ENCODE peak calls at places on chromosome 2, in six cellular contexts. S is IMR-90, A is mesenchymal stem cell, E is neuronal stem cell, X is trophoblast cell, N is H1. R is an unnamed sample.

GRCh38 chr2:226981731-226982373 is 146.0 kb downstream of the RHBDD1 start:
- DNase-seq in S (no peak), A (no peak), E (no peak), N (no peak), X (no peak), R (no peak)

GRCh38 chr2:239756392-239757153 is 268.6 kb downstream of the NDUFA10 start:
- DNase-seq in X (peak), N (no peak), S (peak), A (peak), E (no peak), R (no peak)

GRCh38 chr2:30422437-30422805 is 24.6 kb upstream of the LCLAT1 start:
- DNase-seq in X (no peak), A (peak), E (no peak), S (peak), N (no peak), R (no peak)

GRCh38 chr2:241776336-241777166 is at the start of gene GAL3ST2:
- DNase-seq in N (peak), S (no peak), E (no peak), A (no peak), X (no peak), R (no peak)

GRCh38 chr2:226057914-226058313 is 658.4 kb downstream of the NYAP2 start:
- DNase-seq in N (no peak), E (no peak), A (no peak), X (no peak), S (no peak), R (no peak)

GRCh38 chr2:42186378-42186777 is 17.2 kb downstream of the EML4 start:
- DNase-seq in A (no peak), X (peak), N (no peak), E (no peak), S (no peak), R (no peak)

GRCh38 chr2:123808243-123808642 is 216.8 kb upstream of the CNTNAP5 start:
- DNase-seq in X (no peak), N (peak), E (no peak), S (no peak), A (no peak), R (peak)

GRCh38 chr2:205484717-205485116 is 197.6 kb upstream of the NRP2 start:
- DNase-seq in S (no peak), A (no peak), E (no peak), X (no peak), N (no peak), R (no peak)

GRCh38 chr2:181628590-181629585 is 28.0 kb downstream of the CERKL start:
- DNase-seq in N (no peak), A (no peak), S (no peak), X (no peak), E (no peak), R (no peak)

GRCh38 chr2:149877913-149878312 is 290.3 kb upstream of the MMADHC start:
- DNase-seq in E (no peak), A (no peak), S (peak), N (no peak), X (no peak), R (no peak)

GRCh38 chr2:124911560-124911959 is 886.5 kb downstream of the CNTNAP5 start:
- DNase-seq in E (no peak), A (peak), X (no peak), S (peak), N (no peak), R (no peak)

GRCh38 chr2:126817172-126817571 is 81.5 kb upstream of the TEX51 start:
- DNase-seq in S (no peak), A (no peak), E (no peak), X (no peak), N (no peak), R (no peak)

GRCh38 chr2:55901322-55901721 is 22.3 kb downstream of the EFEMP1 start:
- DNase-seq in A (peak), E (no peak), X (peak), N (no peak), S (peak), R (no peak)

GRCh38 chr2:176129825-176130152 is 284 bp downstream of the HOXD8 start:
- DNase-seq in E (no peak), S (no peak), N (peak), X (no peak), A (no peak), R (peak)

GRCh38 chr2:120779781-120780283 is 44.2 kb downstream of the GLI2 start:
- DNase-seq in N (no peak), S (peak), A (peak), E (no peak), X (peak), R (no peak)

GRCh38 chr2:241701155-241701404 is 759 bp upstream of the ING5 start:
- DNase-seq in E (no peak), A (peak), X (peak), S (peak), N (no peak), R (peak)

GRCh38 chr2:186349508-186349907 is 136.6 kb upstream of the ZC3H15 start:
- DNase-seq in N (no peak), S (peak), X (no peak), E (no peak), A (peak), R (no peak)

GRCh38 chr2:239443666-239444567 is 43.1 kb upstream of the HDAC4 start:
- DNase-seq in X (peak), A (no peak), N (no peak), S (peak), E (no peak), R (no peak)

GRCh38 chr2:168699834-168700417 is 102.5 kb upstream of the NOSTRIN start:
- DNase-seq in A (peak), S (peak), X (no peak), E (no peak), N (no peak), R (no peak)

GRCh38 chr2:23828986-23829385 is 97.9 kb downstream of the ATAD2B start:
- DNase-seq in X (peak), A (no peak), S (peak), N (no peak), E (no peak), R (no peak)

GRCh38 chr2:174693344-174693743 is 70.9 kb downstream of the CHRNA1 start:
- DNase-seq in N (no peak), X (peak), E (no peak), S (no peak), A (no peak), R (peak)

GRCh38 chr2:135985826-135986393 is 484 bp upstream of the DARS1 start:
- DNase-seq in X (no peak), A (no peak), E (no peak), N (no peak), S (no peak), R (no peak)

GRCh38 chr2:45285791-45286390 is 276.6 kb upstream of the SIX2 start:
- DNase-seq in N (no peak), E (no peak), S (peak), X (peak), A (no peak), R (no peak)

GRCh38 chr2:46358713-46359112 is 61.5 kb downstream of the EPAS1 start:
- DNase-seq in A (no peak), S (no peak), X (no peak), N (no peak), E (no peak), R (no peak)

GRCh38 chr2:240013343-240013742 is 11.8 kb downstream of the NDUFA10 start:
- DNase-seq in N (no peak), X (peak), E (no peak), S (peak), A (peak), R (no peak)

GRCh38 chr2:240225116-240225515 is 84.7 kb upstream of the OTOS start:
- DNase-seq in X (no peak), E (no peak), S (no peak), A (no peak), N (no peak), R (no peak)

GRCh38 chr2:241558532-241559488 is at the start of gene BOK:
- DNase-seq in N (peak), E (no peak), X (peak), A (peak), S (peak), R (peak)

GRCh38 chr2:239318091-239318725 is 82.6 kb downstream of the HDAC4 start:
- DNase-seq in S (no peak), X (no peak), N (peak), E (no peak), A (no peak), R (peak)

GRCh38 chr2:88198308-88198707 is 28.2 kb downstream of the THNSL2 start:
- DNase-seq in X (no peak), N (no peak), S (no peak), A (no peak), E (no peak), R (no peak)

GRCh38 chr2:8578335-8579244 is 103.3 kb upstream of the ID2 start:
- DNase-seq in S (peak), X (no peak), N (no peak), A (no peak), E (no peak), R (peak)

GRCh38 chr2:122074201-122074600 is 318.8 kb downstream of the TSN start:
- DNase-seq in X (no peak), A (no peak), E (no peak), N (no peak), S (no peak), R (no peak)

GRCh38 chr2:23512778-23513177 is 127.8 kb downstream of the KLHL29 start:
- DNase-seq in S (no peak), X (no peak), E (no peak), N (no peak), A (no peak), R (no peak)

GRCh38 chr2:207749873-207750272 is 19.8 kb downstream of the FZD5 start:
- DNase-seq in N (no peak), X (no peak), E (no peak), S (peak), A (no peak), R (no peak)

GRCh38 chr2:138421971-138422335 is 79.6 kb upstream of the SPOPL start:
- DNase-seq in X (peak), N (no peak), E (no peak), A (peak), S (peak), R (no peak)

GRCh38 chr2:47601518-47602015 is 181.4 kb upstream of the MSH6 start:
- DNase-seq in N (no peak), A (no peak), E (peak), X (no peak), S (no peak), R (no peak)

GRCh38 chr2:157837851-157838441 is 38.2 kb downstream of the ACVR1 start:
- DNase-seq in S (peak), X (no peak), A (peak), N (no peak), E (no peak), R (no peak)

GRCh38 chr2:201994973-201995638 is 38.5 kb upstream of the FZD7 start:
- DNase-seq in X (no peak), S (no peak), A (no peak), N (no peak), E (no peak), R (no peak)

GRCh38 chr2:68172990-68173715 is 15.5 kb downstream of the PNO1 start:
- DNase-seq in N (no peak), A (no peak), S (no peak), X (no peak), E (no peak), R (no peak)

GRCh38 chr2:86686905-86687304 is 33.2 kb upstream of the RMND5A start:
- DNase-seq in S (no peak), N (no peak), E (no peak), A (no peak), X (no peak), R (no peak)

GRCh38 chr2:57685047-57685446 is 361.6 kb upstream of the VRK2 start:
- DNase-seq in A (no peak), N (no peak), S (no peak), X (no peak), E (no peak), R (no peak)
- H3K14ac ChIP-seq in A (no peak), N (no peak), S (no peak), X (no peak), E (no peak), R (no peak)

GRCh38 chr2:200864206-200864976 is at the start of gene CLK1:
- DNase-seq in N (peak), S (peak), E (peak), A (peak), X (peak), R (peak)
- H2BK5ac ChIP-seq in N (peak), S (peak), E (no peak), A (peak), X (peak), R (peak)

DNA sequence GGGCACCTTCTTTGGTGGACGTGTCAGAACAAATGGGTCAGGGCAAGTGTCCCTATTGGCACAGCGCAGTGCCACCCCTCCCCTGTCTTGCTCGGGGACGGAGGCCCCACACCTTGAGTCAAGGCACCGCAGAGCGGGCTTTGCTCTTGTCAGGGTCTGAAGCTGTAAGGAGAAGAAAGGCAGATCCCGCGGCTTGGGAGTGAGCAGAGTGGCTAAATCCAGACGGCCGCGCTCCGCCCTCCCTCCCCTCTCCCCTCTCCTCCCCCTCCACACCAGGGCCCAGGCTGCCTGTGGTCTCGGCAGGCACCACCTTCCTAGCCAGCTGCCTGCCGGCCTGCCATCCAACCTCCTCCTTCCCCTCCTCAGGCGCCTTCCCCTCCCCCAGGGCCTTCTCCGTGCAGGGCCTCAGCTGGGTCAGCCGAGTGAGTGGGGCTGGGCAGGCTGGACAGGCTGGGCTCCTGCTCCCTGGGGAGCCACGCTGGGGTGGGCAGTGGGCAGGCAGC is 25.8 kb downstream of the SPEG start:
- DNase-seq in N (peak), E (peak), S (peak), A (peak), X (no peak), R (peak)
- H3K14ac ChIP-seq in N (no peak), E (peak), S (peak), A (no peak), X (peak), R (no peak)

GRCh38 chr2:62475172-62476011 is 30.6 kb downstream of the TMEM17 start:
- DNase-seq in X (no peak), S (no peak), E (peak), A (peak), N (no peak), R (no peak)
- H2BK5ac ChIP-seq in X (peak), S (no peak), E (no peak), A (no peak), N (peak), R (no peak)

GRCh38 chr2:218186355-218186766 is 19.6 kb upstream of the CXCR1 start:
- DNase-seq in S (peak), X (peak), A (peak), E (peak), N (peak), R (peak)
- H3K14ac ChIP-seq in S (no peak), X (no peak), A (no peak), E (no peak), N (no peak), R (no peak)

GRCh38 chr2:112583497-112584133 is 794 bp upstream of the CHCHD5 start:
- DNase-seq in N (no peak), X (peak), E (no peak), S (no peak), A (peak), R (no peak)
- H2BK5ac ChIP-seq in N (peak), X (peak), E (peak), S (peak), A (peak), R (peak)

GRCh38 chr2:17226941-17227340 is 291.3 kb downstream of the RAD51AP2 start:
- DNase-seq in A (no peak), E (no peak), S (no peak), N (no peak), X (no peak), R (no peak)
- H3K14ac ChIP-seq in A (no peak), E (no peak), S (no peak), N (no peak), X (no peak), R (no peak)

GRCh38 chr2:235000426-235001236 is 48.8 kb downstream of the SH3BP4 start:
- DNase-seq in N (no peak), A (peak), S (no peak), X (no peak), E (no peak), R (no peak)
- H2BK5ac ChIP-seq in N (peak), A (no peak), S (peak), X (no peak), E (no peak), R (no peak)